ENCODE peak calls at places on chromosomes 1 and 21, in five cellular contexts. X is GM12878, N is HFF-Myc, E is right lobe of liver, P is astrocyte. T is an unnamed sample.

GRCh38 chr1:115718011-115718754 is 50.3 kb downstream of the CASQ2 start:
- DNase-seq in X (no peak), N (no peak), E (no peak), P (peak), T (no peak)

GRCh38 chr21:29080454-29080930 is 7.0 kb upstream of the CCT8 start:
- DNase-seq in X (no peak), N (no peak), E (no peak), P (peak), T (no peak)

GRCh38 chr1:64476251-64476952 is 6.5 kb downstream of the CACHD1 start:
- DNase-seq in X (no peak), N (no peak), E (no peak), P (peak), T (peak)

GRCh38 chr21:44735821-44736220 is 24.4 kb upstream of the TSPEAR start:
- DNase-seq in X (no peak), N (no peak), E (no peak), P (no peak), T (no peak)

GRCh38 chr1:153597206-153597605 is 15.7 kb downstream of the S100A16 start:
- DNase-seq in X (peak), N (no peak), E (no peak), P (peak), T (peak)

GRCh38 chr1:17791055-17791390 is 35.9 kb downstream of the ACTL8 start:
- DNase-seq in X (no peak), N (no peak), E (no peak), P (no peak), T (no peak)

GRCh38 chr21:17436626-17437111 is 76.2 kb upstream of the CXADR start:
- DNase-seq in X (no peak), N (no peak), E (no peak), P (no peak), T (no peak)

GRCh38 chr21:38533887-38534286 is 35.6 kb upstream of the ERG start:
- DNase-seq in X (no peak), N (no peak), E (no peak), P (no peak), T (no peak)

GRCh38 chr1:234722904-234723588 is 113.1 kb upstream of the IRF2BP2 start:
- DNase-seq in X (no peak), N (no peak), E (peak), P (peak), T (peak)

GRCh38 chr1:46130144-46130543 is 2.3 kb downstream of the PIK3R3 start:
- DNase-seq in X (no peak), N (no peak), E (no peak), P (no peak), T (no peak)

GRCh38 chr1:31765041-31765467 is 914 bp upstream of the ADGRB2 start:
- DNase-seq in X (no peak), N (no peak), E (no peak), P (no peak), T (no peak)

GRCh38 chr21:31182231-31183129 is 144.2 kb upstream of the KRTAP19-8 start:
- DNase-seq in X (no peak), N (no peak), E (no peak), P (no peak), T (no peak)

GRCh38 chr21:46078984-46079356 is 18.9 kb upstream of the COL6A2 start:
- DNase-seq in X (no peak), N (no peak), E (no peak), P (no peak), T (no peak)

GRCh38 chr1:10168912-10169514 is 41.4 kb upstream of the KIF1B start:
- DNase-seq in X (peak), N (no peak), E (no peak), P (no peak), T (no peak)

GRCh38 chr1:247103777-247104591 is at the start of gene ZNF669:
- DNase-seq in X (peak), N (peak), E (peak), P (peak), T (peak)

GRCh38 chr1:247105966-247106365 is 1.8 kb upstream of the ZNF669 start:
- DNase-seq in X (no peak), N (no peak), E (no peak), P (no peak), T (no peak)

GRCh38 chr1:247107694-247108093 is 3.5 kb upstream of the ZNF669 start:
- DNase-seq in X (no peak), N (no peak), E (no peak), P (no peak), T (no peak)

GRCh38 chr1:247102381-247102780 is 1.8 kb downstream of the ZNF669 start:
- DNase-seq in X (no peak), N (no peak), E (no peak), P (peak), T (peak)

DNA sequence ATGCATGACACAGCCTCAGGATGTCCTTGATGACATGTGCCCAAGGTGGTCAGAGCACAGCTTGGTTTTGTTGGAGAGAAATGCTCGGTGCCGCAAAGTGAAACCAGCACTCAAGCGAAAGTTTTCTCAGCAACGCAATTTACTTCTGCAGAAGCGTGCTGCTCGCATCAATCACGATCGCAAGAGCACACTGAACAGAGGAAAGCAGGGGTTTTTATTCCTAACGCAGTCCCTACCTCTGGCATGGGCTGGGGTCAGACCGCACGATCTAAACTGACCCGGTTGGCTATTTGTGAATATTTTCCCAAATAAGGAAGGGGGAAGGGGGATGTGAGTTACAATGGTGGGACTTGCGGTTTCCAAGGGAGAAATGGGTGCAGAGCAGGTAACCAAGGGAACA is 809 bp upstream of the ZNF669 start:
- DNase-seq in X (no peak), N (no peak), E (no peak), P (no peak), T (no peak)
- H3K4me3 ChIP-seq in X (peak), N (no peak), E (no peak), P (no peak), T (no peak)

DNA sequence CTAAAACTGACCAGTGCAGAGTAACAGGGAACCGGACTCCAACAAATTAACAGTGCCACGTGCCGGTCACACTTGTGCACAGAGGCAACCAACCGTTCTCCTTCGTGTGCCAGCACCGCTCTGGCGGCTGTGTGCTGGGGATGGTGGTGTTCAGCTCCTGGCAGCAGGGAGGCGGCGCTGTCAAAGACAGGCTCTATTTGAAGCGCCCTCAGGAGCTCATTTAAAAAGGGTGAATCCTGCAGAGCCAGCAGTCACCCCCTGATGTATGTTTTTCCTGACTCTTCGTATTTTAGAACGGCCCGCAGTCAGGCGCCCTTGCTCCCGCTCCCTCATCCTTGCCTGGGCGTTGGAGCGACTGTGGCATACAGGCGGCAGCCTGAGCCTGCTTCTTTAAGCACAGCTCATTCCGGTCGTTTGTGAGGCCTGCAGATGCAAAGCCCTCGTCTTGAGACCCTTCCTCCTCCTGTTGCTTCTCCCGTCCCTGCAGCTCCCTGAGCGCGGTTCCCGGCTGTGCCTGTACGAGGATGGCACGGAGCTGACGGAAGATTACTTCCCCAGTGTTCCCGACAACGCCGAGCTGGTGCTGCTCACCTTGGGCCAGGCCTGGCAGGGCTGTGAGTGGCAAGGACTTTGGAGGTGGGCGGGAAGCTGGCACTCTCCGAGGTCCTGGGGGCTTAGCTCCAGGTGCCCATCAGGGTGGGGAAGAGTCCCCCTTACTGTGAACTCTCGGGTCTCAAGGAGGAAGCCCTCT is 1.1 kb downstream of the DFFB start:
- DNase-seq in X (no peak), N (peak), E (peak), P (peak), T (peak)
- TF ChIP-seq CTCF in X (no peak), N (peak), E (peak), P (peak), T (peak)

GRCh38 chr1:112927462-112927971 is 28.5 kb downstream of the SLC16A1 start:
- DNase-seq in X (no peak), N (no peak), E (no peak), P (no peak), T (no peak)
- H3K4me3 ChIP-seq in X (no peak), N (no peak), E (no peak), P (no peak), T (no peak)

GRCh38 chr1:180130651-180131050 is 24.0 kb upstream of the QSOX1 start:
- DNase-seq in X (no peak), N (no peak), E (no peak), P (no peak), T (no peak)
- TF ChIP-seq CTCF in X (no peak), N (no peak), E (no peak), P (no peak), T (no peak)

DNA sequence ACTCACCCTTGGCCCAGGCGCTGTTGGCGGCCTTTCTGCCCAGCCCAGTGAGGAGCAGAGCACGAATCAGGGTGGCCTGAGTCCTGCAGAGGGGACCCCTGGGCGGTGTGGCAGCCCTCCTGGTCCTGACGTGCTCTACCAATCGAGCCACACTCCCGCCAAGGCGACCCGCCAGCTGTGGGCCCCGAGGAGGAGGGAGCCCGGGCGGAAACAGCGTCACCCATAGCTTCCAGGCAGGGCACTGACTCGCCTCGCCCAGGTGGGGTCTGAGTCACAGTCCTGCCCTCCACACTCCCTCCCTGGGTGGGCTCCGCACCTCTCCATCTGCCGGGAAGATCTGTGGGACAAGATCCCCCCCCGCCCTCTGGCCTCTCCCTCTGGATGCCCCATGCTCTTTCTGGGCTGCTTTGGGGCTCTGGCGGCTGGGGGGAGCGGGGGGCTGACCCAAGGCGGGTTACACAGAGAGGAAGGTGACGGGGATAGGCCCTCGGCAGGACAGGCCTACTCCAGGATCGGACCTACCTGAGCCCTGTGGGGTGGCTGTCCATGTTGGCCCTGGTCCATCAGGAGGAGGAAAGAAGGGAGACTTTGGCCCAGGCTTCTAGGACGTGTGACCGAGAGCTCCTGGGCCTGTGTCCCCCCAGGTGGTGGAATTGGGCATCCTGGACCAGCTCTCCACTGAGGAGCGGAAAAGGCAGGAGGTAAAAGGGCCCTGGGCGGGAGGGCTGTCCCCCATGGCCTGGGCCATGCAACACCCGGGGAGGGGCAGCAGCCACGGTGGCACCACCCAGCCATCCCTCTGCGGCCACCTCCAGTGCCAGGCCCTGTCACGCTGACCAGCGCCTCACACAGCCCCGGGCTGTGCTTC is 14.0 kb downstream of the ARHGEF16 start:
- DNase-seq in X (no peak), N (no peak), E (no peak), P (no peak), T (peak)
- H3K4me3 ChIP-seq in X (no peak), N (no peak), E (no peak), P (no peak), T (no peak)

GRCh38 chr1:187959062-187959461 is 1130.3 kb downstream of the PLA2G4A start:
- DNase-seq in X (no peak), N (no peak), E (no peak), P (no peak), T (no peak)

GRCh38 chr1:187960125-187960638 is 1131.4 kb downstream of the PLA2G4A start:
- DNase-seq in X (no peak), N (no peak), E (no peak), P (no peak), T (no peak)

GRCh38 chr1:187958207-187958606 is 1129.5 kb downstream of the PLA2G4A start:
- DNase-seq in X (no peak), N (no peak), E (no peak), P (no peak), T (no peak)

GRCh38 chr1:187952446-187952845 is 1123.7 kb downstream of the PLA2G4A start:
- DNase-seq in X (no peak), N (no peak), E (no peak), P (no peak), T (no peak)

DNA sequence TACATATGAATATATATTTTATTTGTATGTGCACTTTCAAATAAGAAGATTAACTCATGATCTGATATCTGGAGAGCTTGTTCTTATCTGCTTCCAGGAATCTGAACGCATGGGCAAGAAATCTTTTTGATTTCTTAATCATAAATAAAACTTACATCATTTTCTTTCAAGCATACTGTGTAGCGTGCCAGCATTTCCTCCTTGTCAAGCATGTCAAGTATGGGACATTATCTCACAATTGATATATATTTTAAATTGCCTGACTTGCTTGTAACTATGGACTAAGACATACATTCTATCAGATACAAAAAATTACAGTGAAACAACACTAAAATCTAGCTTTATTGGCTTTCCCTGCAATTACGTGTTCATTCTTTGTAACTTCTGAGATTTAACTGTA is 1128.2 kb downstream of the PLA2G4A start:
- DNase-seq in X (no peak), N (no peak), E (no peak), P (no peak), T (peak)
- TF ChIP-seq CTCF in X (no peak), N (no peak), E (no peak), P (no peak), T (no peak)